ENCODE peak calls at places on chromosomes 16 and 17, in four cellular contexts. One of them, this sample, is unnamed.

GRCh38 chr16:81415757-81416156 is 28.9 kb upstream of the CMIP start:
- DNase-seq in Panc1: no peak
- DNase-seq in endodermal cell: peak; percentile 86
- DNase-seq in AG04449: no peak
- DNase-seq in this sample: no peak

GRCh38 chr16:3952342-3953131 is 72.0 kb upstream of the CREBBP start:
- DNase-seq in Panc1: no peak
- DNase-seq in endodermal cell: peak; percentile 75
- DNase-seq in AG04449: no peak
- DNase-seq in this sample: no peak

GRCh38 chr16:70432304-70432799 is 6.5 kb downstream of the ST3GAL2 start:
- DNase-seq in Panc1: no peak
- DNase-seq in endodermal cell: no peak
- DNase-seq in AG04449: no peak
- DNase-seq in this sample: no peak

GRCh38 chr17:43858201-43858600 is 11.2 kb downstream of the CD300LG start:
- DNase-seq in Panc1: no peak
- DNase-seq in endodermal cell: no peak
- DNase-seq in AG04449: no peak
- DNase-seq in this sample: no peak

GRCh38 chr17:7113273-7114071 is 1.1 kb downstream of the ASGR2 start:
- DNase-seq in Panc1: no peak
- DNase-seq in endodermal cell: no peak
- DNase-seq in AG04449: no peak
- DNase-seq in this sample: no peak

GRCh38 chr16:29664133-29664912 is 1.3 kb downstream of the SPN start:
- DNase-seq in Panc1: no peak
- DNase-seq in endodermal cell: peak; percentile 48
- DNase-seq in AG04449: no peak
- DNase-seq in this sample: no peak

GRCh38 chr16:275041-275621 is 613 bp downstream of the RGS11 start:
- DNase-seq in Panc1: no peak
- DNase-seq in endodermal cell: peak; percentile 79
- DNase-seq in AG04449: no peak
- DNase-seq in this sample: no peak

GRCh38 chr17:70099884-70100283 is 24.9 kb downstream of the KCNJ16 start:
- DNase-seq in Panc1: no peak
- DNase-seq in endodermal cell: no peak
- DNase-seq in AG04449: no peak
- DNase-seq in this sample: no peak

GRCh38 chr16:65523258-65523950 is 401.5 kb upstream of the CDH11 start:
- DNase-seq in Panc1: no peak
- DNase-seq in endodermal cell: no peak
- DNase-seq in AG04449: no peak
- DNase-seq in this sample: no peak

GRCh38 chr17:33016920-33017319 is 25.3 kb downstream of the SPACA3 start:
- DNase-seq in Panc1: no peak
- DNase-seq in endodermal cell: peak; percentile 71
- DNase-seq in AG04449: no peak
- DNase-seq in this sample: no peak

GRCh38 chr17:9432121-9432866 is 143.3 kb downstream of the STX8 start:
- DNase-seq in Panc1: no peak
- DNase-seq in endodermal cell: no peak
- DNase-seq in AG04449: no peak
- DNase-seq in this sample: peak; percentile 18

GRCh38 chr17:47785538-47786123 is 36.0 kb downstream of the OSBPL7 start:
- DNase-seq in Panc1: no peak
- DNase-seq in endodermal cell: peak; percentile 96
- DNase-seq in AG04449: no peak
- DNase-seq in this sample: no peak

GRCh38 chr16:57863434-57864160 is 61.3 kb upstream of the KIFC3 start:
- DNase-seq in Panc1: peak; percentile 42
- DNase-seq in endodermal cell: peak; percentile 88
- DNase-seq in AG04449: peak; percentile 44
- DNase-seq in this sample: no peak

GRCh38 chr17:8940866-8941471 is 24.5 kb downstream of the PIK3R5 start:
- DNase-seq in Panc1: no peak
- DNase-seq in endodermal cell: no peak
- DNase-seq in AG04449: no peak
- DNase-seq in this sample: no peak

GRCh38 chr17:41957058-41957868 is 9.3 kb upstream of the CNP start:
- DNase-seq in Panc1: no peak
- DNase-seq in endodermal cell: peak; percentile 77
- DNase-seq in AG04449: no peak
- DNase-seq in this sample: no peak

GRCh38 chr16:88634141-88634993 is 4.0 kb upstream of the IL17C start:
- DNase-seq in Panc1: no peak
- DNase-seq in endodermal cell: peak; percentile 92
- DNase-seq in AG04449: no peak
- DNase-seq in this sample: no peak

GRCh38 chr16:19745286-19746018 is 27.4 kb downstream of the IQCK start:
- DNase-seq in Panc1: no peak
- DNase-seq in endodermal cell: no peak
- DNase-seq in AG04449: no peak
- DNase-seq in this sample: no peak

GRCh38 chr16:29820730-29821662 is 734 bp downstream of the MVP start:
- DNase-seq in Panc1: no peak
- DNase-seq in endodermal cell: no peak
- DNase-seq in AG04449: no peak
- DNase-seq in this sample: no peak

GRCh38 chr17:54968259-54968953 is at the start of the genes COX11 and STXBP4:
- DNase-seq in Panc1: peak; percentile 87
- DNase-seq in endodermal cell: peak; percentile 99
- DNase-seq in AG04449: peak; percentile 75
- DNase-seq in this sample: peak; percentile 70

GRCh38 chr17:82330322-82331239 is 3.0 kb downstream of the SECTM1 start:
- DNase-seq in Panc1: no peak
- DNase-seq in endodermal cell: no peak
- DNase-seq in AG04449: no peak
- DNase-seq in this sample: no peak

DNA sequence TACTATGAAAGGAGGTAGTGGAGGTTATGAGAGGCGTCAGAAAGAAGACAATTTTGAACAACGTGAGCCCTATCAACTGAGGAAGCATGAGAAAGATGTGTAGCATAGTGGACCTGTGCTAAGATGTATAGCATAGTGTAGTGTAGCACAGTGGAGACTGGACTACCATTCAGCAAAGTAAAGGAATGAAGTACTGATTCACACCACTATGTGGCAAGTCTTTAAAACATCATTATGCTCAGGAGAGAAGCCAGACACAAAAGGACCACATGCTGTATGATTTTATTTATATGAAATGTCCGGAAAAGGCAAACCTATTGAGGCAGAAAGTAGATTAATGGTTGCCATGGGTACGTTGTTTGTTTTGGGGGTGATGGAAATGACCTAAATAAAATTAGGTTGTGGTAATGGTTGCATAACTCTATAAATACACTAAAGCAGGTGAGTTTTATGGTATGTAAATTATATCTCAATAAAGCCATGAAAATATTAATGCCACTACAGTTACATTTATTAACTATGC is 20.4 kb upstream of the XYLT1 start:
- DNase-seq in Panc1: no peak
- DNase-seq in endodermal cell: no peak
- DNase-seq in AG04449: no peak
- DNase-seq in this sample: no peak
- TF ChIP-seq CTCF in Panc1: peak; percentile 3
- TF ChIP-seq CTCF in endodermal cell: no peak
- TF ChIP-seq CTCF in AG04449: no peak
- TF ChIP-seq CTCF in this sample: no peak

DNA sequence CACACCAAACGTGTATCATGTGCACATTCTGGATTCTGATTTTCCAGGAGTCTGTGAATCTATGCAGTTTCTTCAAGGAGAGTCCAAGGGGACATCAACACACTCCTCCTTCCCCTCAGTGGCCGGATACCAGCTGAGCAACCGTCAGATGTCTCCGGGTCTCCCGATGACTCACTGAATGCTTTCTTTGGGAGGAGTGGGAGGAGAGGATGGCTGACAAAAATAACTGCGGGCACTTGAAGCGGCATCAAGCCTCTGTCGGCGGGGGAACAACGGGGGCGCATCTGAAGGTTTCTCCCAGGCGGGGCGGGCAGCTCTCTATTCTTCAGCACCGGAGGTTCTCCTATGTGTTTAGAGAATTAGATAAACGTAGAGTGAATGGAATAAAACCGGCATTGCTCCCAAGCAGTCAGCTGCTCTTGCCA is 24.6 kb upstream of the LRRC75A start:
- DNase-seq in Panc1: no peak
- DNase-seq in endodermal cell: peak; percentile 84
- DNase-seq in AG04449: no peak
- DNase-seq in this sample: peak; percentile 25
- H3K4me3 ChIP-seq in Panc1: no peak overlapping the region
- H3K4me3 ChIP-seq in endodermal cell: peak overlapping the region; percentile 27
- H3K4me3 ChIP-seq in AG04449: peak overlapping the region; percentile 36
- H3K4me3 ChIP-seq in this sample: peak overlapping the region; percentile 15

GRCh38 chr17:75501378-75502071 is 13.8 kb downstream of the CASKIN2 start:
- DNase-seq in Panc1: no peak
- DNase-seq in endodermal cell: no peak
- DNase-seq in AG04449: no peak
- DNase-seq in this sample: no peak

GRCh38 chr17:75498019-75498725 is 17.2 kb downstream of the CASKIN2 start:
- DNase-seq in Panc1: no peak
- DNase-seq in endodermal cell: no peak
- DNase-seq in AG04449: no peak
- DNase-seq in this sample: no peak

GRCh38 chr17:75500419-75501216 is 14.7 kb downstream of the CASKIN2 start:
- DNase-seq in Panc1: no peak
- DNase-seq in endodermal cell: no peak
- DNase-seq in AG04449: no peak
- DNase-seq in this sample: no peak

GRCh38 chr17:75499313-75500022 is 15.9 kb downstream of the CASKIN2 start:
- DNase-seq in Panc1: no peak
- DNase-seq in endodermal cell: no peak
- DNase-seq in AG04449: no peak
- DNase-seq in this sample: no peak

GRCh38 chr17:75498726-75499213 is 16.6 kb downstream of the CASKIN2 start:
- DNase-seq in Panc1: no peak
- DNase-seq in endodermal cell: peak; percentile 80
- DNase-seq in AG04449: no peak
- DNase-seq in this sample: no peak
- TF ChIP-seq CTCF in Panc1: no peak
- TF ChIP-seq CTCF in endodermal cell: peak; percentile 23
- TF ChIP-seq CTCF in AG04449: no peak
- TF ChIP-seq CTCF in this sample: no peak

GRCh38 chr17:78561166-78561565 is 16.0 kb downstream of the DNAH17 start:
- DNase-seq in Panc1: no peak
- DNase-seq in endodermal cell: no peak
- DNase-seq in AG04449: no peak
- DNase-seq in this sample: no peak
- H3K4me3 ChIP-seq in Panc1: no peak overlapping the region
- H3K4me3 ChIP-seq in endodermal cell: no peak overlapping the region
- H3K4me3 ChIP-seq in AG04449: no peak overlapping the region
- H3K4me3 ChIP-seq in this sample: no peak overlapping the region

DNA sequence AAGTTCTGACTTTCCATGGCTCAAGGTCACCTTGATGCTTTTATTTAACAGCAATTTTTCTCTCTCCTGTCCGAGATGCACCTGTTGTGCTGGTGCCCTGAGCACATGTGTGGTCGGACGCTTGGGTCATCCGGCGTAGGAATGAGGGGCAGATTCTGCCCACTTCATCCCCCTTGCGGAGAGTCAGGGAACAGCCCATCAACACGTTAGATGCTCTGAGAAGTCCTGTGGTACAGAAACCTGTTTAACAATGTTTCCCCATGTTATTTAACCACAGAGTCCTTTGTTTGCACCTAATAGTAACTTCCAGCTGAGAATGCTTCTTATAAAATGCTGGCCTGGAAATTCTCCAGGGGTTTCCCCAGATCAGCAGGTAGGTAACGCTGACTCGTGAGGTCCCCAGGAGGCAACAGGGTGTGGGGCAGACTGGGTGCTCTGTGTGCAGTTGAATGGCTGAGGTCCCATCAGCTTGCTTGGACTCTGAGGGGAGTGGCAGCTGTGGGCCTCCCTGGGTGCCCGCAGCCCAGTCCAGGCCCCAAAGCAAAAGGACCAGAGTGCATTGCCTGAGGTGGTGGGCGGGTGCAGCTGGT is 17.8 kb downstream of the DOC2B start:
- DNase-seq in Panc1: no peak
- DNase-seq in endodermal cell: peak; percentile 78
- DNase-seq in AG04449: no peak
- DNase-seq in this sample: no peak
- TF ChIP-seq CTCF in Panc1: no peak
- TF ChIP-seq CTCF in endodermal cell: peak; percentile 64
- TF ChIP-seq CTCF in AG04449: no peak
- TF ChIP-seq CTCF in this sample: peak; percentile 16

GRCh38 chr16:73064227-73064995 is 16.5 kb upstream of the ZFHX3 start:
- DNase-seq in Panc1: no peak
- DNase-seq in endodermal cell: peak; percentile 80
- DNase-seq in AG04449: peak; percentile 51
- DNase-seq in this sample: no peak

GRCh38 chr16:73063854-73064226 is 15.9 kb upstream of the ZFHX3 start:
- DNase-seq in Panc1: no peak
- DNase-seq in endodermal cell: no peak
- DNase-seq in AG04449: no peak
- DNase-seq in this sample: no peak

GRCh38 chr16:73062640-73063283 is 14.8 kb upstream of the ZFHX3 start:
- DNase-seq in Panc1: no peak
- DNase-seq in endodermal cell: peak; percentile 88
- DNase-seq in AG04449: no peak
- DNase-seq in this sample: no peak

GRCh38 chr16:73064996-73065349 is 17.0 kb upstream of the ZFHX3 start:
- DNase-seq in Panc1: no peak
- DNase-seq in endodermal cell: no peak
- DNase-seq in AG04449: no peak
- DNase-seq in this sample: no peak

DNA sequence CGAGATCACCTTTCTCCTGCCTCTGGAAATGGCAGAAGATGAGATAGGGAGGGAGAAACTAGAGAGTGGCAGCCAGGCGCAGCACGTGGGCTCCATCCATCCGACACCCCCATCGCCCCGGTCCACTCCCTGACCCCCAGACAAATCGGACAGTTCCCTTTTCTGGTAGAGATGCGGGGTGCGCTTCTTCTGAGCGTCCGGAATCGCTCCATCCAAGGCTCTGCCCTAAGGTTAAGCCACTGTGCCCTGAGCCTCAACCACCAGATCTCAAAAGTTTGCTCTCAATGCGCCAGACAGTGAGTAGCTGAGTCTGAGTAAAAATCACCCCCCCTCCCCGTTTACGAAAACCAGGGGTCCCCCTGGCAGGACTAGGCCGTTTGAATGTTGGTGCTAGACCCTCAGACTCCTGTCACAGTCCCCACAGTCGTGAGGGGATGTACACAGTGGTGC is 15.4 kb upstream of the ZFHX3 start:
- DNase-seq in Panc1: no peak
- DNase-seq in endodermal cell: peak; percentile 65
- DNase-seq in AG04449: no peak
- DNase-seq in this sample: no peak
- H3K4me3 ChIP-seq in Panc1: no peak overlapping the region
- H3K4me3 ChIP-seq in endodermal cell: no peak overlapping the region
- H3K4me3 ChIP-seq in AG04449: peak overlapping the region; percentile 22
- H3K4me3 ChIP-seq in this sample: peak overlapping the region; percentile 39

GRCh38 chr16:85234310-85235235 is 122.3 kb upstream of the CIBAR2 start:
- DNase-seq in Panc1: no peak
- DNase-seq in endodermal cell: peak; percentile 97
- DNase-seq in AG04449: no peak
- DNase-seq in this sample: no peak
- TF ChIP-seq CTCF in Panc1: no peak
- TF ChIP-seq CTCF in endodermal cell: peak; percentile 30
- TF ChIP-seq CTCF in AG04449: no peak
- TF ChIP-seq CTCF in this sample: no peak

GRCh38 chr17:64508683-64509082 is 1.9 kb downstream of the CEP95 start:
- DNase-seq in Panc1: no peak
- DNase-seq in endodermal cell: no peak
- DNase-seq in AG04449: no peak
- DNase-seq in this sample: no peak
- H3K4me3 ChIP-seq in Panc1: no peak overlapping the region
- H3K4me3 ChIP-seq in endodermal cell: peak overlapping the region; percentile 100
- H3K4me3 ChIP-seq in AG04449: peak overlapping the region; percentile 97
- H3K4me3 ChIP-seq in this sample: peak overlapping the region; percentile 90